ENCODE peak calls at places on chromosomes 7 and 10, in seven cellular contexts. Z, K, B, G, J, F and O are unnamed samples.
A peak's percentile ranks its signal among the peaks of the same experiment; 100 is the strongest.

GRCh38 chr7:92835140-92835850 is 1.1 kb downstream of the CDK6 start:
- DNase-seq in F (peak; percentile 46), J (peak; percentile 65), B (peak; percentile 77), K (peak; percentile 71), Z (peak; percentile 62), G (peak; percentile 55), O (peak; percentile 27)

GRCh38 chr7:35253182-35253679 is 669 bp downstream of the TBX20 start:
- DNase-seq in J (peak; percentile 41), K (no peak), Z (no peak), B (no peak), G (no peak), F (no peak), O (no peak)

GRCh38 chr10:76318171-76318570 is 886.7 kb downstream of the LRMDA start:
- DNase-seq in K (no peak), G (no peak), Z (no peak), J (no peak), B (no peak), F (no peak), O (no peak)

GRCh38 chr10:34721201-34721840 is 93.8 kb downstream of the PARD3 start:
- DNase-seq in Z (peak; percentile 96), B (peak; percentile 85), K (peak; percentile 81), F (no peak), J (no peak), G (peak; percentile 90), O (no peak)

GRCh38 chr7:94062372-94062771 is 58.2 kb upstream of the BET1 start:
- DNase-seq in K (no peak), F (no peak), G (no peak), B (no peak), Z (no peak), J (no peak), O (no peak)

GRCh38 chr10:91163709-91164474 is 56.6 kb upstream of the PCGF5 start:
- DNase-seq in G (no peak), K (peak; percentile 74), J (no peak), B (peak; percentile 85), F (peak; percentile 85), Z (peak; percentile 70), O (no peak)

GRCh38 chr10:124092270-124093075 is 925 bp downstream of the CHST15 start:
- DNase-seq in Z (peak; percentile 30), G (peak; percentile 93), B (peak; percentile 41), F (peak; percentile 57), K (peak; percentile 87), J (peak; percentile 81), O (no peak)

GRCh38 chr10:28997736-28998135 is 291.1 kb upstream of the LYZL1 start:
- DNase-seq in B (no peak), F (no peak), K (no peak), G (no peak), Z (no peak), J (no peak), O (no peak)

GRCh38 chr7:33130184-33130583 is 820 bp downstream of the BBS9 start:
- DNase-seq in B (no peak), Z (no peak), F (no peak), G (no peak), K (peak; percentile 7), J (no peak), O (no peak)
- H3K4me3 ChIP-seq in B (peak overlapping the region; percentile 81), Z (peak overlapping the region; percentile 85), F (peak overlapping the region; percentile 86), G (peak overlapping the region; percentile 85), K (peak overlapping the region; percentile 80), J (peak overlapping the region; percentile 75), O (peak overlapping the region; percentile 77)

GRCh38 chr10:114825513-114826253 is 4.1 kb downstream of the FHIP2A start:
- DNase-seq in G (no peak), F (no peak), J (no peak), K (peak; percentile 62), Z (peak; percentile 19), B (peak; percentile 85), O (peak; percentile 59)
- H3K4me3 ChIP-seq in G (no peak overlapping the region), F (no peak overlapping the region), J (no peak overlapping the region), K (no peak overlapping the region), Z (no peak overlapping the region), B (no peak overlapping the region), O (no peak overlapping the region)

GRCh38 chr10:26703974-26704373 is 6.5 kb downstream of the PDSS1 start:
- DNase-seq in J (no peak), B (no peak), F (no peak), K (no peak), G (no peak), Z (no peak), O (no peak)

GRCh38 chr10:26698909-26699308 is 1.4 kb downstream of the PDSS1 start:
- DNase-seq in J (no peak), G (no peak), B (no peak), F (no peak), K (no peak), Z (no peak), O (no peak)

GRCh38 chr10:26703096-26703495 is 5.6 kb downstream of the PDSS1 start:
- DNase-seq in F (no peak), Z (no peak), G (no peak), B (no peak), K (no peak), J (no peak), O (no peak)

GRCh38 chr10:26699631-26700030 is 2.1 kb downstream of the PDSS1 start:
- DNase-seq in K (no peak), B (no peak), F (no peak), G (no peak), J (no peak), Z (no peak), O (no peak)

GRCh38 chr10:26700884-26701630 is 3.6 kb downstream of the PDSS1 start:
- DNase-seq in G (no peak), Z (no peak), B (no peak), F (no peak), J (no peak), K (no peak), O (no peak)
- H3K4me3 ChIP-seq in G (no peak overlapping the region), Z (no peak overlapping the region), B (no peak overlapping the region), F (no peak overlapping the region), J (no peak overlapping the region), K (no peak overlapping the region), O (no peak overlapping the region)

DNA sequence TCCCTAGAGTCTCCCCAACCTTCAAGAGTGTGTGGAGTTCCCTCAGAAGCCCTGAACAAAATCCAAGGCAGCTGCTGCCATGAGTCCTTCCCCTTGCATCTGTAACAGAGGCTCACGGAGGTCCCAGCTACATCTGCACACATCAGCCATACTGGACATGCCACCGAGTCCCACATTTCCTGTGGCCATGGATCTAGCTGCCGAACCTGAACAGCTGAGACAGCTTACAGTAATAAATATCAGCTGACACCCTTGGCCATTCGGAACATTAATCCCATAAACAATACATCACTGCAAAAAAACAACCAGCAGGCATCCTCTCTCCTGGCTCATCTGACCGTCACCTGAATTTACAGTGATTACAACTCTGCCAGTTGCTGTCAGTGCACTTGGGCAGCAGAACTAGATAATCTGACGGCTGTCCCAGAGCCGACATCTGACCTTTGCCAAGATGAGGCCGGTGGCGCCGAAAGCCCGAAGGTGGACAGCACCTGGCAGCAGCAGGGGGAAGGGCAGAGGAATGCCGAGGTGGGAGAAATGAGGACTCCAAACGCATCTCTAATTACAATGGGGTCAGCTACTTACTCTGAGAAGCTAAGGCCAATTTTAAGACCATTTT is 33.6 kb downstream of the TRIM8 start:
- DNase-seq in Z (no peak), G (no peak), K (no peak), F (peak; percentile 9), J (no peak), B (no peak), O (no peak)
- H3K4me3 ChIP-seq in Z (no peak overlapping the region), G (no peak overlapping the region), K (no peak overlapping the region), F (no peak overlapping the region), J (no peak overlapping the region), B (no peak overlapping the region), O (no peak overlapping the region)

DNA sequence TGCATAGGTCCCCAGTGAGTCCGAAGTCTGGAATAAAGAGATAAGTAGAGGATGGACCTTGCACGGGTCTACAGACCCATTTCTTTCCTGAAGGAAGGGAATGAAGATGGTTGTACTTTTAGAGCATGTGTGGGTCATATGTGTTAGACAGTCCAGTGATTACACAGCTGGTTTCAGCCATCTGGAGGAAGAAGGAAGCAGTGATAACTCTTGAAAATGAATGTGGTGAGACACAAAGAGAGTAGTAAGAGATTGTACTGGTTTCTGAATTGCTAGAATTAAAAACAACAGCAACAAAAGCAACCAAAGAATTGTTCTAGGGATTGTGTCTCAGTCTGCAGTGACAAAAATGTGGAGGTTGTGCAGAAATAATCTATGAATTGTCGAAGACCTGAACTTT is 258.9 kb downstream of the SUGCT start:
- DNase-seq in Z (no peak), B (no peak), K (no peak), G (peak; percentile 75), J (peak; percentile 9), F (no peak), O (no peak)
- H3K4me3 ChIP-seq in Z (no peak overlapping the region), B (no peak overlapping the region), K (no peak overlapping the region), G (peak overlapping the region; percentile 11), J (no peak overlapping the region), F (no peak overlapping the region), O (no peak overlapping the region)

DNA sequence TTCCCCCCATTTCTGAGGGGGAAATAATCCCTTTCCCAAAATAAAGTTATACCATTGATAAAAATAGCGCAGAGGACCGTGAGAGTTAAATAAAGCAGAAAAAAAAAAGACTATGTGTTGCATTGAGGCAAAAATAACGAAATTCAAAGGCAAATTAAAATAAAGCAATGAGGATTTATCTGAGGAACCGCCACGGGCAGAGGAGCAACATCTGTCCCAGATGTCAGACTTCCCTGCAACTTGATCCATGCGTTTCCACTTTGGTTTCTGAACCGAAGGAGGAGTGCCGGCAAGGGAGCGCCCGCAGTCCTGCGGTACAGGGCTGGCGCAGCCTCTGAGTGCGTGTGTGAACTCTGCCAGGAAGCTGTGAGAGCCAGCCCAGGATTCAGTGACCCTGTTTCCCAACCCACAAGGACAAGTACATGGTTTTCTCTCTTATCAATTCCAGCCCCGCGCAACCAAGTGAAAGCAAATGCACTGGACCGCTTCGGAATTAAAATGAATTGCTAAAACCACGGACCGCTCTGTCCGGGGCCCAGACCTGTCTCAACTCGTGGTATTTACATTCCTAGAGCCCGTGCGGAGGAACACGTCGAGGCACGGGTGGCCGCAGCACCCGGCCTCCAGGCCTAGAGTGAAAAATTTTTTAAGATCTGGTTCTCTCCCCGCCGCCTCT is 291.7 kb upstream of the NFE2L3 start:
- DNase-seq in F (no peak), G (no peak), B (peak; percentile 19), Z (no peak), K (peak; percentile 65), J (no peak), O (no peak)
- H3K4me3 ChIP-seq in F (no peak overlapping the region), G (no peak overlapping the region), B (no peak overlapping the region), Z (no peak overlapping the region), K (no peak overlapping the region), J (no peak overlapping the region), O (no peak overlapping the region)

DNA sequence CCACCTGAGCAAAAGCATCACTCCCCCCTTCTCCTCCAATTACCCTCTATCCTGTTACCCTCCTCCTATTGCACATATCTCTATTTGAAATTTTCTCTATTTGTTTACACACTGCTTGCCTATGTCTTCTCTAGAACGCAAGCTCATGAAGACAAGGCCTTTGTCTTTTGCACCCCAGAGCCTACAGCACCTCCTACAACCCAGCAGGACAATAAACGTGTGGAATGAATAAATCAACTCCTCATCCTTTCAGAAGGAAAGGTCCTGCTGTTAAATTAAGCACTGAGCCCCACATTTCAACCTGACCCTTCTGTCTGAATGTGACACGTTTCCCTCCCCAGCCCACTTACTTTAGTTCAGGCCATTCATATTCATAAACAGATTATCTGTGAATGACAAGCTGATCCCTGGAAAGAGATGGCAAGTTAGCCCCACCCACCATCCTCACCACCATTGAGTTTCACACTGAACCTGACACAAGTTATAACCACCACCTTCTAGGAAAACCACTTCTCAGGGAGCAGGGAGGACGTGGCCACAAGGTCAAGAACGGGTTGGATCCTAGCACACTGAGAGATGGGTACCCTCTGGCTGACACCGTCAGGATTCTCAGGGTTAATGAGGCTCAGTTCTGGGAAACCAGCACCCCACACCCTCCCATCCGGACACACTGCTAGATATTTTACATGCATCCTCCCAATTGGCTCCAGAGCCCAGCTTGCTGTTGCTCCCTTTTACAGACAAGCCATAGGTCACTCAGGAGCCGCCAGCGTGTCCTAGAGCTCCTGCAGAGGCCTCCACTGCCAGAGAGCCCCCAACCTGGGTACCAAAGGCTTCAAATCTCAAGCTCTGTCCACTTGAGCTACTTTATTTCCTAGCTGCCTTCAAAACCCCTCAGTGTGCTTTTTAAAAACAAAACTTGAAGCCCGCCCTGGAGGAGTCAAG is 933 bp downstream of the PRTFDC1 start:
- DNase-seq in J (no peak), F (no peak), B (no peak), K (no peak), G (no peak), Z (no peak), O (no peak)
- H3K4me3 ChIP-seq in J (no peak overlapping the region), F (peak overlapping the region; percentile 74), B (peak overlapping the region; percentile 47), K (no peak overlapping the region), G (peak overlapping the region; percentile 59), Z (peak overlapping the region; percentile 68), O (peak overlapping the region; percentile 42)